ENCODE peak calls at places on chromosomes 6 and 20, in four cellular contexts. E, T, Z and A are unnamed samples.

GRCh38 chr6:162728177-162728571 is 400 bp downstream of the PACRG start:
- DNase-seq in E (no peak), T (no peak), Z (no peak), A (no peak)

GRCh38 chr20:5719861-5720401 is 30.3 kb upstream of the SHLD1 start:
- DNase-seq in E (no peak), T (no peak), Z (no peak), A (peak; percentile 26)

GRCh38 chr6:77373955-77374354 is 89.3 kb downstream of the HTR1B start:
- DNase-seq in T (no peak), Z (no peak), E (no peak), A (no peak)

GRCh38 chr6:56671651-56672461 is 29.2 kb upstream of the DST start:
- DNase-seq in Z (no peak), T (no peak), E (no peak), A (no peak)

GRCh38 chr6:131694832-131695426 is 6.3 kb downstream of the OR2A4 start:
- DNase-seq in E (no peak), T (peak; percentile 22), Z (no peak), A (peak; percentile 49)

GRCh38 chr6:28252507-28252975 is 472 bp upstream of the ZKSCAN4 start:
- DNase-seq in Z (no peak), E (no peak), T (no peak), A (no peak)

GRCh38 chr20:32501709-32502108 is 83.4 kb downstream of the NOL4L start:
- DNase-seq in T (no peak), E (no peak), Z (no peak), A (no peak)

GRCh38 chr6:2853766-2854393 is 12.2 kb upstream of the SERPINB1 start:
- DNase-seq in T (peak; percentile 77), Z (no peak), E (no peak), A (peak; percentile 84)

GRCh38 chr6:93644611-93645010 is 225.3 kb upstream of the EPHA7 start:
- DNase-seq in Z (no peak), T (no peak), E (no peak), A (no peak)

GRCh38 chr6:146598785-146599405 is at the start of gene ADGB:
- DNase-seq in E (no peak), Z (peak; percentile 21), T (peak; percentile 65), A (peak; percentile 27)

GRCh38 chr20:47521059-47521808 is 19.5 kb downstream of the NCOA3 start:
- DNase-seq in T (no peak), E (no peak), Z (no peak), A (no peak)

GRCh38 chr6:149405823-149406765 is 6.0 kb downstream of the SUMO4 start:
- DNase-seq in Z (no peak), E (no peak), T (no peak), A (no peak)

GRCh38 chr6:168964138-168964892 is 289.3 kb downstream of the THBS2 start:
- DNase-seq in T (no peak), Z (no peak), E (no peak), A (no peak)

GRCh38 chr6:158321960-158322359 is 9.7 kb downstream of the TULP4 start:
- DNase-seq in Z (no peak), T (no peak), E (no peak), A (no peak)

GRCh38 chr6:19394051-19394450 is 443.1 kb upstream of the ID4 start:
- DNase-seq in E (no peak), Z (no peak), T (no peak), A (no peak)

GRCh38 chr20:6395695-6396094 is 272.9 kb upstream of the FERMT1 start:
- DNase-seq in T (no peak), Z (no peak), E (no peak), A (no peak)

GRCh38 chr20:58907481-58908137 is 55.1 kb downstream of the GNAS start:
- DNase-seq in Z (peak; percentile 80), T (peak; percentile 95), E (no peak), A (peak; percentile 99)

GRCh38 chr20:13788167-13788834 is 3.5 kb downstream of the NDUFAF5 start:
- DNase-seq in E (no peak), T (peak; percentile 55), Z (no peak), A (peak; percentile 73)

GRCh38 chr6:76852776-76853175 is 610.5 kb downstream of the HTR1B start:
- DNase-seq in E (no peak), T (no peak), Z (no peak), A (no peak)

GRCh38 chr6:166573456-166574216 is 12.8 kb downstream of the RAMACL start:
- DNase-seq in T (peak; percentile 25), E (no peak), Z (no peak), A (no peak)

GRCh38 chr6:5096482-5096881 is 11.3 kb downstream of the PPP1R3G start:
- DNase-seq in T (no peak), Z (no peak), E (no peak), A (peak; percentile 23)

GRCh38 chr6:12001004-12001705 is 11.0 kb upstream of the HIVEP1 start:
- DNase-seq in E (no peak), T (no peak), Z (no peak), A (no peak)

GRCh38 chr6:107823047-107823557 is 1.0 kb downstream of the SCML4 start:
- DNase-seq in Z (peak; percentile 19), E (no peak), T (no peak), A (no peak)

GRCh38 chr6:116447052-116447451 is 14.1 kb upstream of the CALHM6 start:
- DNase-seq in T (no peak), Z (no peak), E (no peak), A (no peak)

GRCh38 chr6:52399511-52400315 is 20.4 kb upstream of the EFHC1 start:
- DNase-seq in T (peak; percentile 30), E (no peak), Z (no peak), A (peak; percentile 67)

GRCh38 chr6:25963426-25964123 is 973 bp downstream of the TRIM38 start:
- DNase-seq in Z (no peak), E (no peak), T (peak; percentile 44), A (no peak)

GRCh38 chr20:15406072-15406471 is 1068.7 kb upstream of the FLRT3 start:
- DNase-seq in Z (no peak), E (no peak), T (no peak), A (no peak)

DNA sequence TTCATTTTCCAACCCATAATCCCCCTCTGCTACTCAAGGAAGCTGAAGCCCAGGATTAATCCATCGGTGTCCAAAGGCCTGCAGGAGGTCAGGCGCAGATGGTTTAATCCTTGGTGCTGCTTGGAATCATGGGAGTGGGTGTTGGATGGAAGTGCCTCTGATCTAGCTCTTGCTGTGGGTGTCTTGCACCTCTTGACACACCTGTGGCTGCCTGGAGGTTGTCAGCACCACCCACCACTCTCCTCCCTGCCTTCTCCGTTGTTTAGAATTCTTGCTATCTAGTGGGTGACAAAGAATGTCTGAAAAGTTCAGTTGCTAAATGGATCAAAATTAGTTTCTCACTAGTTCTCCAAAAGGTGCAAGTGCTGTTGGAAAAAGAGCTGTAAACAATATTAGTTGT is 1074.4 kb upstream of the FLRT3 start:
- DNase-seq in Z (no peak), T (no peak), E (no peak), A (no peak)
- H3K4me3 ChIP-seq in Z (no peak overlapping the region), T (no peak overlapping the region), E (no peak overlapping the region), A (no peak overlapping the region)

GRCh38 chr6:23002044-23002619 is 432.8 kb downstream of the HDGFL1 start:
- DNase-seq in E (no peak), T (no peak), Z (no peak), A (no peak)

GRCh38 chr6:23006656-23007055 is 437.3 kb downstream of the HDGFL1 start:
- DNase-seq in E (no peak), Z (no peak), T (no peak), A (no peak)

GRCh38 chr6:23003671-23004598 is 434.6 kb downstream of the HDGFL1 start:
- DNase-seq in T (no peak), Z (no peak), E (no peak), A (no peak)
- TF ChIP-seq CTCF in T (no peak), Z (no peak), E (no peak), A (no peak)

DNA sequence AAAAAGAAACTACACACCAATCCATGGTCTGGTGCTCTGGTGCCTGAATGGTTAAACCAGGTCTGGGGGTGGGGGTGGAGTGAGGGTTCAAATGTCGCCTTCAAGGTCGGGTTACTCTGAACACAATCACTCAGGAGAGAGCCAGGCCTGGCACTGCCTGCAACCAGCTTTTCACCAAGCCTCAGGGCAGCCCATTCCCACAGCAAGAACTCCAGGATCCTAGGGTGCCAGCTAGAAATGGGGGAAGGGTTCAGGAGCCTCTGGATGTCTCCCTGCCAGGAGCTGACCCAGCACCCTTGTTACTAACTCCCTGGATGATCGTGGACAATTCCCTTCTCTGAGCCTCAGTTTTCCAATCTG is 6.7 kb downstream of the SDC4 start:
- DNase-seq in E (no peak), T (no peak), Z (no peak), A (no peak)
- H3K4me3 ChIP-seq in E (no peak overlapping the region), T (no peak overlapping the region), Z (no peak overlapping the region), A (no peak overlapping the region)

DNA sequence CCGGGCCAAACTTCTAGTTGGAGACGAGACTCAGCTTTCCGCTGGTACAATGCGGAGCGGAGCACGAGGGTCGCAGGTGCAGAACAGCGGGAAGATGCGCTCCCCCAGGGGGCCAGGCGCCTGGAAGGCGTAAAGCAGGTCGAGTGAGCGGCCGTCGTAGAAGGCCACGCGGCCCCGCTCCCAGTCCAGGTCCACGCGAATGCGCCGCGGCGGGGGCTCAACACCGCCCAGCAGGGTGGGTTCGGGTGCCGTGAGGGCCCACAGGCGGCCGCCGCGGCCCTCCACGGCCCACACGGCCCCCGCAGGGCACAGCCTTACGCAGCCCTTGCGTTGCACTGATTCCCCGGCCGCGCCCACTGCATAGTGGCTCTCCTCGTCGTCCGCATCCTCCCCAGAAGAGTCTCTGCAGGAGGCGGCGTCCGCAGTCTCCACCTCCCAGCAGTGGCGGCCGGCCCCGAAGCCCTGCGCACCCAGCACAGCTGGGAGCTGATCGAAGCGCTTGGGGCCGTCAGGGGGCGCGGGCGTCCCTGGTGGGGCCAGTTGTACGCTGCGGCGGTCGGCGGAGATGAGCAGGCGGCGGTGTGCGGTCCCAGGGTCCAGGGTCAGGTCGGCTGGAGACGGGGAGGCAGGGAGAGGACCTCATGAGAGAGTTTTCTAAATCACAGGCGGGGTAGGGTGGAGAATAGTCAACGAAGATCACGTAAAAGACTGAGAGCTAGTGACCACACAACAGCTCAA is 4.3 kb downstream of the PPP1R11 start:
- DNase-seq in E (no peak), T (no peak), Z (no peak), A (no peak)
- TF ChIP-seq CTCF in E (no peak), T (no peak), Z (no peak), A (no peak)

DNA sequence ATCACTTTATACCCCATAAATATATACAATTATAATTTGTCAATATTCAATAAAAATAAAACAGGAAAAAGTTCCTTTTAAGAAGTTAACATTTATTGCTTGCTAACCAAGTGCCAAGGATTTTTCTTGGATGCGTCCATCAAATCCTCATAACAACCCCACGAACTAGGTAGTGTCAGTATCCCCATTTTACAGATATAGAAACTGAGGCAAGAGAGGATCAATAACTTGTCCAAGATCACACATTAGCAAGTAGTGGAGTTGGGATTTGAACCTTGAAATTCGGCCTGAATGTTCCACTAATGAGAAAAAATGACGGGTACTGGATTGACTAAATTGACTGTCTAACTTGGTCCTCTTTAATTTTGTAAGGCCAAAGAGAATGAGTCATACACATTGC is 5.7 kb upstream of the L3MBTL3 start:
- DNase-seq in E (no peak), Z (no peak), T (no peak), A (no peak)
- H3K4me3 ChIP-seq in E (no peak overlapping the region), Z (no peak overlapping the region), T (no peak overlapping the region), A (no peak overlapping the region)

GRCh38 chr6:37310980-37311379 is 42.8 kb upstream of the RNF8 start:
- DNase-seq in T (no peak), Z (no peak), E (no peak), A (no peak)
- TF ChIP-seq CTCF in T (no peak), Z (no peak), E (no peak), A (no peak)